ENCODE peak calls at places on chromosomes 2 and 18, in eight cellular contexts. N, M, E, J, V, Y, C and R are unnamed samples.
A peak's percentile ranks its signal among the peaks of the same experiment; 100 is the strongest.

GRCh38 chr18:43060020-43060419 is 55.5 kb downstream of the RIT2 start:
- DNase-seq in J (peak; percentile 6), V (no peak), Y (no peak), C (no peak), M (no peak), E (no peak), N (no peak), R (no peak)

GRCh38 chr2:171389780-171390179 is 44.0 kb downstream of the METTL8 start:
- DNase-seq in M (no peak), V (no peak), C (no peak), Y (no peak), J (no peak), E (no peak), N (no peak), R (no peak)

GRCh38 chr2:198874502-198874858 is 583.3 kb downstream of the SATB2 start:
- DNase-seq in V (no peak), J (no peak), M (no peak), C (peak; percentile 7), N (no peak), E (no peak), Y (no peak), R (no peak)

GRCh38 chr2:218839430-218839829 is 7.8 kb upstream of the PRKAG3 start:
- DNase-seq in Y (no peak), C (peak; percentile 62), N (no peak), E (no peak), V (no peak), J (no peak), M (no peak), R (no peak)

GRCh38 chr2:197838036-197838435 is 33.6 kb downstream of the PLCL1 start:
- DNase-seq in E (no peak), Y (no peak), M (no peak), C (peak; percentile 36), J (no peak), N (no peak), V (no peak), R (no peak)

GRCh38 chr2:227576110-227576509 is 22.6 kb upstream of the SCYGR2 start:
- DNase-seq in N (no peak), Y (no peak), C (peak; percentile 7), E (no peak), J (no peak), M (no peak), V (no peak), R (no peak)

GRCh38 chr2:190407662-190408537 is at the start of gene MFSD6:
- DNase-seq in N (peak; percentile 93), J (peak; percentile 83), Y (peak; percentile 79), V (peak; percentile 40), C (no peak), M (peak; percentile 76), E (peak; percentile 27), R (peak; percentile 43)

GRCh38 chr2:119231975-119232665 is 8.5 kb downstream of the STEAP3 start:
- DNase-seq in C (peak; percentile 74), M (no peak), N (no peak), Y (no peak), J (no peak), E (no peak), V (no peak), R (no peak)

GRCh38 chr18:74869904-74870863 is 272.5 kb downstream of the ZNF407 start:
- DNase-seq in J (no peak), N (no peak), M (no peak), Y (no peak), V (no peak), C (peak; percentile 2), E (no peak), R (no peak)

GRCh38 chr18:55110436-55110835 is 151.2 kb upstream of the CCDC68 start:
- DNase-seq in E (no peak), J (no peak), N (no peak), M (no peak), Y (no peak), V (no peak), C (no peak), R (no peak)

GRCh38 chr2:176139621-176140020 is 10.1 kb downstream of the HOXD8 start:
- DNase-seq in J (no peak), V (no peak), E (no peak), Y (peak; percentile 52), C (no peak), N (peak; percentile 48), M (no peak), R (no peak)

GRCh38 chr18:75407468-75408437 is 19.8 kb downstream of the SMIM21 start:
- DNase-seq in Y (peak; percentile 87), N (no peak), E (no peak), V (peak; percentile 75), C (peak; percentile 38), J (peak; percentile 18), M (no peak), R (no peak)

GRCh38 chr2:126704434-126705165 is 48.6 kb downstream of the GYPC start:
- DNase-seq in M (peak; percentile 39), C (peak; percentile 61), Y (no peak), V (no peak), E (no peak), N (no peak), J (no peak), R (no peak)

GRCh38 chr2:218691234-218691633 is 19.3 kb downstream of the STK36 start:
- DNase-seq in C (peak; percentile 66), J (no peak), M (no peak), V (no peak), N (no peak), Y (no peak), E (no peak), R (no peak)

GRCh38 chr2:240421396-240421795 is 14.1 kb upstream of the GPC1 start:
- DNase-seq in Y (no peak), V (no peak), J (no peak), M (peak; percentile 1), C (no peak), N (no peak), E (peak; percentile 3), R (no peak)

GRCh38 chr2:48600204-48600813 is 17.3 kb upstream of the GTF2A1L start:
- DNase-seq in Y (no peak), N (no peak), J (peak; percentile 62), C (peak; percentile 67), E (no peak), V (peak; percentile 35), M (no peak), R (no peak)

GRCh38 chr2:191218292-191218898 is 26.8 kb upstream of the MYO1B start:
- DNase-seq in N (no peak), M (peak; percentile 64), Y (peak; percentile 89), E (no peak), J (peak; percentile 78), V (peak; percentile 71), C (peak; percentile 92), R (no peak)

DNA sequence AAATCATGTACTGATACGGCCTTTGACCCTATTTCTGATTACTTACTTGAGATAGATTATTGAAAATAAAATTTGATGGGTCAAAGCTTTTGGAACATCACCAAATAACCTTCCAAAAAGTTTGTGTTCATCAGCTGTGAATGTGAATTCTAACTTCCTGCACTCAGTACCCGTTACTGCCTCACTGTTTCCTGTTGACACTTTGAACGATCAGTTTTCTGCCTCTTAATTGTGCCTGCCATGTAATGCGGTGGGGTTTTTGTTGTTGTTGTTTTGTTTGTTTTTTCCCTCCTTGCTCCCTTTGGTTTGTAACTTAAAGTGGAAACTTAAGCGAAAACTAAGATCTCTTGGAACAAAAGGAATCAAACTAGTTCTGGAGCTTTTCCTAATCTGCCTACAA is 18.9 kb downstream of the ATG16L1 start:
- DNase-seq in N (no peak), V (no peak), C (no peak), J (no peak), Y (no peak), M (no peak), E (no peak), R (no peak)
- H3K36me3 ChIP-seq in N (peaks cover 100% of the 10 kb centered on the region), V (peaks cover 96% of the 10 kb centered on the region), C (peaks cover 53% of the 10 kb centered on the region), J (peaks cover 4% of the 10 kb centered on the region), Y (peaks cover 97% of the 10 kb centered on the region), M (peaks cover 14% of the 10 kb centered on the region), E (peaks cover 59% of the 10 kb centered on the region), R (peaks cover 46% of the 10 kb centered on the region)

DNA sequence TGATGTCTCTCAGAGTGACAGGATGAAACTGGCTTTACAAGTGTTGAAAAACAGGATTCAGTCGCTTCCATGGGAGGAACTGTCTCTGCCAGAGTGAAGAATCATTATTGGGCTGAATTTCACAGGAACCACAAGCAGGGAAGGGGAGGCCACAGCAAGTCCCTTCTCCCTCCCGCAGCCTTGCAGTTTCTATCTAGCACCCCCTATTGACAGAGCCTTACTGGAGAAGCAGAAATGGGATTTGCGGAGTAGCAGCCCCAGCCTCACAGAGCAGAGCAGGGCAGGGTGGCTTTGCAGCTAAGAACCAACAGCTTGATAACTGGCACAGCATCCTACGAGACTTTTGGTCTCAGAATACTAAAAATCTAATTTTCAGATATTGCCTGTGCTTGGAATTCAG is 33.3 kb upstream of the RMP24 start:
- DNase-seq in Y (peak; percentile 76), C (no peak), V (no peak), N (no peak), E (no peak), M (no peak), J (no peak), R (no peak)
- H3K27ac ChIP-seq in Y (no peak overlapping the region), C (no peak overlapping the region), V (no peak overlapping the region), N (no peak overlapping the region), E (no peak overlapping the region), M (no peak overlapping the region), J (no peak overlapping the region), R (no peak overlapping the region)

DNA sequence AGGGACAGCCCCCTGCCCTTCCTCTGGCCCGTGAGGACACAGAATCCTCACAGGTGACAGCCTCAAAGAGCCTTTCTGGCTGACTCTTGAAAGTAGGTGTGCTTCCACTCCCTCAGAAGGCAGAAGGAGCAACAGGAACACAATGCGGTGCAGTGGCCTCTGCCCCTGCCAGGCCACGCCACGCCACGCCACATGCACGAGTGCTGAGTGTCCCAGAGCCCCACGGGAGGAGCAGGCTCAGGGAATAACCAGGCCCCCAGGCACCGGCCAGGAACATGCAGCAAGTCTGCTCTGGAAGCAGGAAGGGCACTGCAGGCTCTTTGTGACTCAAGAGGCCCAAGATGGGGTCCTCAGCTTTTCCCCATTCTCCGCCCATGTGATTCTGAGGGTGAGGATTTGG is 18.1 kb upstream of the CCDC74B start:
- DNase-seq in V (no peak), E (no peak), Y (no peak), N (no peak), C (no peak), J (no peak), M (no peak), R (no peak)
- H3K36me3 ChIP-seq in V (peaks cover 74% of the 10 kb centered on the region), E (peaks cover 50% of the 10 kb centered on the region), Y (peaks cover 27% of the 10 kb centered on the region), N (peaks cover 99% of the 10 kb centered on the region), C (peaks cover 40% of the 10 kb centered on the region), J (no peaks in the 10 kb centered on the region), M (no peaks in the 10 kb centered on the region), R (peaks cover 31% of the 10 kb centered on the region)

GRCh38 chr2:108611021-108611420 is 76.8 kb downstream of the LIMS1 start:
- DNase-seq in M (no peak), E (no peak), V (no peak), J (no peak), Y (no peak), C (no peak), N (no peak), R (no peak)

GRCh38 chr2:108612514-108613183 is 78.4 kb downstream of the LIMS1 start:
- DNase-seq in V (no peak), N (peak; percentile 83), Y (no peak), C (no peak), M (no peak), E (no peak), J (no peak), R (peak; percentile 34)

GRCh38 chr2:108614043-108614435 is 79.8 kb downstream of the LIMS1 start:
- DNase-seq in N (peak; percentile 71), V (no peak), J (no peak), Y (no peak), M (no peak), C (no peak), E (no peak), R (no peak)

GRCh38 chr2:108613261-108614042 is 79.2 kb downstream of the LIMS1 start:
- DNase-seq in J (no peak), E (no peak), N (peak; percentile 70), V (no peak), M (no peak), C (peak; percentile 47), Y (no peak), R (no peak)

GRCh38 chr2:108612153-108612513 is 77.9 kb downstream of the LIMS1 start:
- DNase-seq in Y (no peak), J (no peak), C (peak; percentile 88), M (no peak), N (no peak), V (no peak), E (no peak), R (no peak)
- H3K27ac ChIP-seq in Y (no peak overlapping the region), J (peak overlapping the region; percentile 29), C (no peak overlapping the region), M (no peak overlapping the region), N (peak overlapping the region; percentile 76), V (no peak overlapping the region), E (no peak overlapping the region), R (peak overlapping the region; percentile 69)